ENCODE peak calls at places on chromosomes 2 and 18, in six cellular contexts. One of them, this sample, is unnamed.

GRCh38 chr18:44697315-44697714 is 16.6 kb downstream of the SETBP1 start:
- DNase-seq in T-helper 1 cell: no peak
- DNase-seq in GOT3: no peak
- DNase-seq in IMR-90: no peak
- DNase-seq in HTR-8/SVneo: no peak
- DNase-seq in activated CD4-positive, alpha-beta T cell treated with anti-CD3 and anti-CD28 coated beads, Interleukin-2, amount 10 ng/mL, durations not matched to agents 7 days and 5 days: no peak
- DNase-seq in this sample: no peak

GRCh38 chr2:70703900-70704549 is 64.0 kb downstream of the ADD2 start:
- DNase-seq in T-helper 1 cell: no peak
- DNase-seq in GOT3: no peak
- DNase-seq in IMR-90: no peak
- DNase-seq in HTR-8/SVneo: no peak
- DNase-seq in activated CD4-positive, alpha-beta T cell treated with anti-CD3 and anti-CD28 coated beads, Interleukin-2, amount 10 ng/mL, durations not matched to agents 7 days and 5 days: no peak
- DNase-seq in this sample: peak; percentile 14

GRCh38 chr2:121884515-121884915 is 129.1 kb downstream of the TSN start:
- DNase-seq in T-helper 1 cell: no peak
- DNase-seq in GOT3: no peak
- DNase-seq in IMR-90: peak; percentile 15
- DNase-seq in HTR-8/SVneo: no peak
- DNase-seq in activated CD4-positive, alpha-beta T cell treated with anti-CD3 and anti-CD28 coated beads, Interleukin-2, amount 10 ng/mL, durations not matched to agents 7 days and 5 days: no peak
- DNase-seq in this sample: no peak

GRCh38 chr2:85423525-85423924 is 5.0 kb downstream of the SH2D6 start:
- DNase-seq in T-helper 1 cell: no peak
- DNase-seq in GOT3: no peak
- DNase-seq in IMR-90: no peak
- DNase-seq in HTR-8/SVneo: no peak
- DNase-seq in activated CD4-positive, alpha-beta T cell treated with anti-CD3 and anti-CD28 coated beads, Interleukin-2, amount 10 ng/mL, durations not matched to agents 7 days and 5 days: no peak
- DNase-seq in this sample: no peak

GRCh38 chr2:162435157-162435556 is 91.2 kb downstream of the GCA start:
- DNase-seq in T-helper 1 cell: no peak
- DNase-seq in GOT3: no peak
- DNase-seq in IMR-90: no peak
- DNase-seq in HTR-8/SVneo: no peak
- DNase-seq in activated CD4-positive, alpha-beta T cell treated with anti-CD3 and anti-CD28 coated beads, Interleukin-2, amount 10 ng/mL, durations not matched to agents 7 days and 5 days: no peak
- DNase-seq in this sample: no peak

GRCh38 chr2:43217228-43218220 is 8.9 kb downstream of the ZFP36L2 start:
- DNase-seq in T-helper 1 cell: no peak
- DNase-seq in GOT3: no peak
- DNase-seq in IMR-90: no peak
- DNase-seq in HTR-8/SVneo: no peak
- DNase-seq in activated CD4-positive, alpha-beta T cell treated with anti-CD3 and anti-CD28 coated beads, Interleukin-2, amount 10 ng/mL, durations not matched to agents 7 days and 5 days: no peak
- DNase-seq in this sample: no peak

GRCh38 chr2:174635015-174635593 is 37.5 kb upstream of the WIPF1 start:
- DNase-seq in T-helper 1 cell: no peak
- DNase-seq in GOT3: no peak
- DNase-seq in IMR-90: no peak
- DNase-seq in HTR-8/SVneo: no peak
- DNase-seq in activated CD4-positive, alpha-beta T cell treated with anti-CD3 and anti-CD28 coated beads, Interleukin-2, amount 10 ng/mL, durations not matched to agents 7 days and 5 days: no peak
- DNase-seq in this sample: no peak

GRCh38 chr2:127086800-127087737 is 19.9 kb downstream of the BIN1 start:
- DNase-seq in T-helper 1 cell: no peak
- DNase-seq in GOT3: no peak
- DNase-seq in IMR-90: peak; percentile 88
- DNase-seq in HTR-8/SVneo: peak; percentile 86
- DNase-seq in activated CD4-positive, alpha-beta T cell treated with anti-CD3 and anti-CD28 coated beads, Interleukin-2, amount 10 ng/mL, durations not matched to agents 7 days and 5 days: no peak
- DNase-seq in this sample: peak; percentile 64

GRCh38 chr2:190537765-190538164 is 3.2 kb upstream of the NEMP2 start:
- DNase-seq in T-helper 1 cell: no peak
- DNase-seq in GOT3: no peak
- DNase-seq in IMR-90: peak; percentile 24
- DNase-seq in HTR-8/SVneo: no peak
- DNase-seq in activated CD4-positive, alpha-beta T cell treated with anti-CD3 and anti-CD28 coated beads, Interleukin-2, amount 10 ng/mL, durations not matched to agents 7 days and 5 days: no peak
- DNase-seq in this sample: no peak

This sample was measured in AG08396.